ENCODE peak calls at places on chromosomes 16 and 17, in seven cellular contexts. One of them, this sample, is unnamed.
A peak's percentile ranks its signal among the peaks of the same experiment; 100 is the strongest.

GRCh38 chr17:6474906-6475305 is 30.7 kb downstream of the PIMREG start:
- DNase-seq in neuronal stem cell: no peak
- DNase-seq in PC-9: no peak
- DNase-seq in gastrocnemius medialis: no peak
- DNase-seq in suprapubic skin: no peak
- DNase-seq in CD4-positive, CD25-positive, alpha-beta regulatory T cell: no peak
- DNase-seq in CD8-positive, alpha-beta T cell: no peak
- DNase-seq in this sample: no peak

GRCh38 chr17:56917559-56918296 is 3.9 kb upstream of the TRIM25 start:
- DNase-seq in suprapubic skin: no peak
- DNase-seq in CD8-positive, alpha-beta T cell: no peak
- DNase-seq in CD4-positive, CD25-positive, alpha-beta regulatory T cell: no peak
- DNase-seq in neuronal stem cell: no peak
- DNase-seq in PC-9: no peak
- DNase-seq in gastrocnemius medialis: no peak
- DNase-seq in this sample: no peak

GRCh38 chr16:14001521-14001920 is 69.6 kb upstream of the MRTFB start:
- DNase-seq in neuronal stem cell: no peak
- DNase-seq in PC-9: no peak
- DNase-seq in CD4-positive, CD25-positive, alpha-beta regulatory T cell: no peak
- DNase-seq in CD8-positive, alpha-beta T cell: no peak
- DNase-seq in gastrocnemius medialis: no peak
- DNase-seq in suprapubic skin: no peak
- DNase-seq in this sample: no peak

GRCh38 chr17:29758255-29758654 is 135.5 kb upstream of the CORO6 start:
- DNase-seq in CD8-positive, alpha-beta T cell: no peak
- DNase-seq in neuronal stem cell: no peak
- DNase-seq in gastrocnemius medialis: no peak
- DNase-seq in suprapubic skin: no peak
- DNase-seq in CD4-positive, CD25-positive, alpha-beta regulatory T cell: no peak
- DNase-seq in PC-9: no peak
- DNase-seq in this sample: no peak

GRCh38 chr17:19867654-19868395 is at the start of gene ULK2:
- DNase-seq in CD8-positive, alpha-beta T cell: peak; percentile 42
- DNase-seq in CD4-positive, CD25-positive, alpha-beta regulatory T cell: no peak
- DNase-seq in suprapubic skin: peak; percentile 66
- DNase-seq in neuronal stem cell: peak; percentile 65
- DNase-seq in PC-9: peak; percentile 34
- DNase-seq in gastrocnemius medialis: peak; percentile 32
- DNase-seq in this sample: no peak

GRCh38 chr17:67194134-67194533 is 50.9 kb downstream of the HELZ start:
- DNase-seq in neuronal stem cell: no peak
- DNase-seq in suprapubic skin: no peak
- DNase-seq in PC-9: peak; percentile 5
- DNase-seq in CD4-positive, CD25-positive, alpha-beta regulatory T cell: no peak
- DNase-seq in gastrocnemius medialis: no peak
- DNase-seq in CD8-positive, alpha-beta T cell: no peak
- DNase-seq in this sample: no peak

GRCh38 chr17:46072998-46073397 is 73.9 kb downstream of the STH start:
- DNase-seq in CD4-positive, CD25-positive, alpha-beta regulatory T cell: no peak
- DNase-seq in suprapubic skin: no peak
- DNase-seq in PC-9: no peak
- DNase-seq in CD8-positive, alpha-beta T cell: no peak
- DNase-seq in neuronal stem cell: no peak
- DNase-seq in gastrocnemius medialis: no peak
- DNase-seq in this sample: no peak

GRCh38 chr16:67448580-67448979 is 17.7 kb downstream of the HSD11B2 start:
- DNase-seq in CD4-positive, CD25-positive, alpha-beta regulatory T cell: no peak
- DNase-seq in PC-9: no peak
- DNase-seq in gastrocnemius medialis: no peak
- DNase-seq in CD8-positive, alpha-beta T cell: no peak
- DNase-seq in neuronal stem cell: no peak
- DNase-seq in suprapubic skin: no peak
- DNase-seq in this sample: no peak

GRCh38 chr16:85782476-85782875 is 16.9 kb downstream of the EMC8 start:
- DNase-seq in gastrocnemius medialis: no peak
- DNase-seq in CD4-positive, CD25-positive, alpha-beta regulatory T cell: no peak
- DNase-seq in suprapubic skin: no peak
- DNase-seq in CD8-positive, alpha-beta T cell: no peak
- DNase-seq in PC-9: no peak
- DNase-seq in neuronal stem cell: no peak
- DNase-seq in this sample: no peak

GRCh38 chr17:35086931-35087573 is 23.5 kb upstream of the RFFL start:
- DNase-seq in neuronal stem cell: no peak
- DNase-seq in PC-9: peak; percentile 18
- DNase-seq in CD8-positive, alpha-beta T cell: no peak
- DNase-seq in gastrocnemius medialis: no peak
- DNase-seq in suprapubic skin: no peak
- DNase-seq in CD4-positive, CD25-positive, alpha-beta regulatory T cell: no peak
- DNase-seq in this sample: no peak

GRCh38 chr16:70470927-70471341 is 16.5 kb downstream of the FCSK start:
- DNase-seq in CD8-positive, alpha-beta T cell: no peak
- DNase-seq in neuronal stem cell: peak; percentile 30
- DNase-seq in gastrocnemius medialis: peak; percentile 65
- DNase-seq in PC-9: peak; percentile 37
- DNase-seq in suprapubic skin: peak; percentile 59
- DNase-seq in CD4-positive, CD25-positive, alpha-beta regulatory T cell: no peak
- DNase-seq in this sample: no peak

GRCh38 chr16:29925173-29925804 is 737 bp downstream of the KCTD13 start:
- DNase-seq in suprapubic skin: no peak
- DNase-seq in neuronal stem cell: peak; percentile 14
- DNase-seq in PC-9: no peak
- DNase-seq in CD8-positive, alpha-beta T cell: no peak
- DNase-seq in gastrocnemius medialis: no peak
- DNase-seq in CD4-positive, CD25-positive, alpha-beta regulatory T cell: no peak
- DNase-seq in this sample: no peak

GRCh38 chr16:51153275-51153991 is 2.4 kb upstream of the SALL1 start:
- DNase-seq in neuronal stem cell: no peak
- DNase-seq in gastrocnemius medialis: no peak
- DNase-seq in CD4-positive, CD25-positive, alpha-beta regulatory T cell: no peak
- DNase-seq in PC-9: no peak
- DNase-seq in suprapubic skin: no peak
- DNase-seq in CD8-positive, alpha-beta T cell: no peak
- DNase-seq in this sample: no peak

GRCh38 chr16:56983211-56983751 is 6.1 kb upstream of the NLRC5 start:
- DNase-seq in CD4-positive, CD25-positive, alpha-beta regulatory T cell: no peak
- DNase-seq in CD8-positive, alpha-beta T cell: no peak
- DNase-seq in neuronal stem cell: no peak
- DNase-seq in PC-9: no peak
- DNase-seq in suprapubic skin: no peak
- DNase-seq in gastrocnemius medialis: no peak
- DNase-seq in this sample: no peak

GRCh38 chr16:30829130-30830071 is 42.4 kb upstream of the ZNF629 start:
- DNase-seq in CD4-positive, CD25-positive, alpha-beta regulatory T cell: no peak
- DNase-seq in suprapubic skin: no peak
- DNase-seq in neuronal stem cell: no peak
- DNase-seq in CD8-positive, alpha-beta T cell: no peak
- DNase-seq in gastrocnemius medialis: no peak
- DNase-seq in PC-9: no peak
- DNase-seq in this sample: no peak

GRCh38 chr17:4516740-4517139 is 18.1 kb downstream of the SPNS2 start:
- DNase-seq in CD4-positive, CD25-positive, alpha-beta regulatory T cell: no peak
- DNase-seq in neuronal stem cell: no peak
- DNase-seq in PC-9: no peak
- DNase-seq in suprapubic skin: no peak
- DNase-seq in gastrocnemius medialis: no peak
- DNase-seq in CD8-positive, alpha-beta T cell: no peak
- DNase-seq in this sample: no peak
- H3K27ac ChIP-seq in CD4-positive, CD25-positive, alpha-beta regulatory T cell: no peak overlapping the region
- H3K27ac ChIP-seq in neuronal stem cell: no peak overlapping the region
- H3K27ac ChIP-seq in PC-9: peak overlapping the region; percentile 100
- H3K27ac ChIP-seq in suprapubic skin: no peak overlapping the region
- H3K27ac ChIP-seq in gastrocnemius medialis: no peak overlapping the region
- H3K27ac ChIP-seq in CD8-positive, alpha-beta T cell: no peak overlapping the region
- H3K27ac ChIP-seq in this sample: no peak overlapping the region

GRCh38 chr16:2326191-2326590 is 14.3 kb downstream of the ABCA3 start:
- DNase-seq in PC-9: no peak
- DNase-seq in gastrocnemius medialis: no peak
- DNase-seq in suprapubic skin: peak; percentile 45
- DNase-seq in CD4-positive, CD25-positive, alpha-beta regulatory T cell: no peak
- DNase-seq in neuronal stem cell: no peak
- DNase-seq in CD8-positive, alpha-beta T cell: no peak
- DNase-seq in this sample: no peak
- H3K4me1 ChIP-seq in PC-9: no peaks in the 10 kb centered on the region
- H3K4me1 ChIP-seq in gastrocnemius medialis: no peaks in the 10 kb centered on the region
- H3K4me1 ChIP-seq in suprapubic skin: no peaks in the 10 kb centered on the region
- H3K4me1 ChIP-seq in CD4-positive, CD25-positive, alpha-beta regulatory T cell: no peaks in the 10 kb centered on the region
- H3K4me1 ChIP-seq in neuronal stem cell: no peaks in the 10 kb centered on the region
- H3K4me1 ChIP-seq in CD8-positive, alpha-beta T cell: no peaks in the 10 kb centered on the region
- H3K4me1 ChIP-seq in this sample: no peaks in the 10 kb centered on the region

DNA sequence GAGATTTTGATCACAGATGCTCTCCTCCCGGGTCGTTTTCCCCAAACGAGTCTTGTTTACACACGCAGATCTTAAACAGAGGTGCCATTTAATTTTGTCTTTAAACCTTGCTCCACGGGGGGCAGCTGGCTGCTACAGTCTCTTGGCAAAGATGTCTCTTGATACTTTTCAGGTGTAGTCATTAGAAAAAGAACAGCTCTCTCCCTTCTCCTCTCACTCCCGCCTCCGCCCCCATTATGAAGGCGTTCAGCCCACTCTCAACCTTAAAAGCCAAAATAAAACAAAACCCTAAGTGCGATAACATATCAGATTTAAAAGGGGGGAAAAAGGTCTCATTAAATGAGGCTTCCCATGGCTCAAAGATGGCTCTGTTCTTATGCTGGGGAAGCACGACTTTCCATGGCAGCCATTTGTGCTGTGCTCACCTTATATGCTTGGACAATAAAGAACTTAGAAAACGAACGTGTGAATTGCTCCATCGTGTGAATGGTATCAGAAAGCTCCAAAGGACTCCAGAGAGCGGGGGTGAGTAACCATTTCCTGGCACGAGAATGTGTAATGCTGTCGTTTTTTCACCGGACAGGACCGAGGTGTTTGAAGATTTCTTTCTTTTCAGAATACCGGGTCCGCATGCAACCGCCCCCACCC is 26.5 kb downstream of the GPRC5B start:
- DNase-seq in suprapubic skin: peak; percentile 15
- DNase-seq in CD4-positive, CD25-positive, alpha-beta regulatory T cell: no peak
- DNase-seq in CD8-positive, alpha-beta T cell: no peak
- DNase-seq in PC-9: no peak
- DNase-seq in neuronal stem cell: no peak
- DNase-seq in gastrocnemius medialis: no peak
- DNase-seq in this sample: no peak
- H3K27ac ChIP-seq in suprapubic skin: no peak overlapping the region
- H3K27ac ChIP-seq in CD4-positive, CD25-positive, alpha-beta regulatory T cell: no peak overlapping the region
- H3K27ac ChIP-seq in CD8-positive, alpha-beta T cell: no peak overlapping the region
- H3K27ac ChIP-seq in PC-9: no peak overlapping the region
- H3K27ac ChIP-seq in neuronal stem cell: no peak overlapping the region
- H3K27ac ChIP-seq in gastrocnemius medialis: peak overlapping the region; percentile 19
- H3K27ac ChIP-seq in this sample: no peak overlapping the region

DNA sequence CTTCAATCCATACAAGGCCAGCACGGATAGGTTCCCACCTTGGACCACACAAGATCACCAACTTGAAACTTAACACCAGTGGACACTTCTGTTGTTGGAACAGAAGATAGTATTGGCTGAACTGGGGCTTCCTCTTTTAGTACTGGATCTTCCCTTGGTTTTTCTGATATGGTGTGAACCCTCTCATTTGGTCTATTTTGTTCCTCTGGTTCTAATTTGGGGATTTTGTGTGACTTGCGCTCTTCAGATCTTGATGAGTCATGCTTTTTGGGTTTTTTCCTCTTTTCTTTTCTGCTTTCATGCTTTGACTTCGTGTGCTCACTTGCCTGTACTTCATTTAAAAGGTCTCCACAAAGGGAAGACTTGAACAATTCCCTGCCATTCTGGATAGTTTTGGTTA is 39.0 kb downstream of the SOST start:
- DNase-seq in PC-9: no peak
- DNase-seq in CD4-positive, CD25-positive, alpha-beta regulatory T cell: no peak
- DNase-seq in suprapubic skin: no peak
- DNase-seq in CD8-positive, alpha-beta T cell: no peak
- DNase-seq in gastrocnemius medialis: no peak
- DNase-seq in neuronal stem cell: no peak
- DNase-seq in this sample: no peak
- H3K4me1 ChIP-seq in PC-9: peaks cover 60% of the 10 kb centered on the region
- H3K4me1 ChIP-seq in CD4-positive, CD25-positive, alpha-beta regulatory T cell: peaks cover 5% of the 10 kb centered on the region
- H3K4me1 ChIP-seq in suprapubic skin: peaks cover 14% of the 10 kb centered on the region
- H3K4me1 ChIP-seq in CD8-positive, alpha-beta T cell: peaks cover 3% of the 10 kb centered on the region
- H3K4me1 ChIP-seq in gastrocnemius medialis: no peaks in the 10 kb centered on the region
- H3K4me1 ChIP-seq in neuronal stem cell: no peaks in the 10 kb centered on the region
- H3K4me1 ChIP-seq in this sample: peaks cover 27% of the 10 kb centered on the region

DNA sequence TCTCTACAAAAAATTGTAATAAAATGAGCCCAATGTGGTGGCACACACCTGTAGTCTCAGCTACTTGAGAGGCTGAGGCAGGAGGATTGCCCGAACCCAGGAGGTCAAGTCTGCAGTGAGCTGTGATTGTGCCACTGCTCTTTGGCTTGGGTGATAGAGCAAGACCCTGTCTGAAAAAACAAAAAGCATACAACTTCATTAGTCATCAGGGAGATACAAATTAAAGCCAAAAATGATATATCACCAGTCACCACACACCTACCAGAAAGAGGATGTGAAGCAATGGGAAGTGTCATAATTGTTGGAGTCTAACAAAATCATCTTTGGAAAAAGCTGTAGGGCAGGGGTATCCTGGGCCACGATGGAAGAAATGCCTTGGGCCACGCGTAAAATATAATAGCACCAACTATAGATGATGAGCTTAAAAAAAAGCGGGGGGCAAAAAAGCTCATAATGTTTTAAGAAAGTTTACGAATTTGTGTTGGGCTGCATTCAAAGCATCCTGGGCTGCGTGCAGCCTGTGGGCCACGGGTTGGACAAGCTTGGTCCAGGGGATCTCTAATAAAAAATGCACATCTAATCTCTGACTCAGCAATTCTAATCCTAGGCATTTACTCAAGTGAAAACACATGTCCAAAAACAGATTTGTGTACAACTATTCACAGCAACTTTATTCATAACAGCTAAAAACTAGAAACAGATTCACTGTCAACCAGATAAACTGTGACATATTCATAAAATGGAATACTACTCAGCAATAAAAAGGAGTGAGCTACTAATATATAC is 65.8 kb downstream of the HIC1 start:
- DNase-seq in CD8-positive, alpha-beta T cell: no peak
- DNase-seq in suprapubic skin: no peak
- DNase-seq in neuronal stem cell: no peak
- DNase-seq in gastrocnemius medialis: no peak
- DNase-seq in PC-9: no peak
- DNase-seq in CD4-positive, CD25-positive, alpha-beta regulatory T cell: no peak
- DNase-seq in this sample: no peak
- H3K27ac ChIP-seq in CD8-positive, alpha-beta T cell: no peak overlapping the region
- H3K27ac ChIP-seq in suprapubic skin: no peak overlapping the region
- H3K27ac ChIP-seq in neuronal stem cell: no peak overlapping the region
- H3K27ac ChIP-seq in gastrocnemius medialis: no peak overlapping the region
- H3K27ac ChIP-seq in PC-9: no peak overlapping the region
- H3K27ac ChIP-seq in CD4-positive, CD25-positive, alpha-beta regulatory T cell: no peak overlapping the region
- H3K27ac ChIP-seq in this sample: no peak overlapping the region

GRCh38 chr17:40113110-40113960 is 8.4 kb upstream of the MSL1 start:
- DNase-seq in PC-9: peak; percentile 88
- DNase-seq in CD8-positive, alpha-beta T cell: peak; percentile 94
- DNase-seq in neuronal stem cell: peak; percentile 87
- DNase-seq in gastrocnemius medialis: peak; percentile 96
- DNase-seq in CD4-positive, CD25-positive, alpha-beta regulatory T cell: peak; percentile 87
- DNase-seq in suprapubic skin: peak; percentile 96
- DNase-seq in this sample: peak; percentile 81
- H3K4me1 ChIP-seq in PC-9: peaks cover 38% of the 10 kb centered on the region
- H3K4me1 ChIP-seq in CD8-positive, alpha-beta T cell: peaks cover 55% of the 10 kb centered on the region
- H3K4me1 ChIP-seq in neuronal stem cell: peaks cover 42% of the 10 kb centered on the region
- H3K4me1 ChIP-seq in gastrocnemius medialis: peaks cover 65% of the 10 kb centered on the region
- H3K4me1 ChIP-seq in CD4-positive, CD25-positive, alpha-beta regulatory T cell: peaks cover 55% of the 10 kb centered on the region
- H3K4me1 ChIP-seq in suprapubic skin: peaks cover 65% of the 10 kb centered on the region
- H3K4me1 ChIP-seq in this sample: peaks cover 66% of the 10 kb centered on the region